ENCODE peak calls at places on chromosomes 5 and 9, in seven cellular contexts. U is pancreas, Q is lung, I is IMR-90, Y is PC-3, V is psoas muscle, A is K562. K is an unnamed sample. For H3K4me1, the result is how much of the 10 kb centered on the place peaks cover.

GRCh38 chr5:45399041-45399440 is 297.1 kb downstream of the HCN1 start:
- DNase-seq in U (no peak), Q (no peak), I (no peak), Y (no peak), V (peak), A (no peak), K (no peak)

GRCh38 chr5:174693697-174694400 is 30.5 kb upstream of the MSX2 start:
- DNase-seq in U (peak), Q (peak), I (no peak), Y (peak), V (no peak), A (no peak), K (no peak)

GRCh38 chr5:95631991-95632675 is 12.2 kb downstream of the GPR150 start:
- DNase-seq in U (no peak), Q (peak), I (peak), Y (peak), V (no peak), A (peak), K (peak)

GRCh38 chr9:24614070-24614469 is 68.4 kb upstream of the IZUMO3 start:
- DNase-seq in U (no peak), Q (no peak), I (no peak), Y (peak), V (no peak), A (no peak), K (no peak)

GRCh38 chr5:117652001-117652639 is 1077.5 kb upstream of the SEMA6A start:
- DNase-seq in U (no peak), Q (no peak), I (peak), Y (no peak), V (no peak), A (no peak), K (no peak)

GRCh38 chr9:17734674-17735073 is 155.8 kb downstream of the SH3GL2 start:
- DNase-seq in U (no peak), Q (no peak), I (no peak), Y (peak), V (no peak), A (no peak), K (no peak)

GRCh38 chr9:121883281-121884056 is 209.6 kb downstream of the TTLL11 start:
- DNase-seq in U (no peak), Q (no peak), I (peak), Y (no peak), V (no peak), A (no peak), K (no peak)

GRCh38 chr5:61313960-61314681 is 17.9 kb upstream of the ZSWIM6 start:
- DNase-seq in U (no peak), Q (no peak), I (peak), Y (peak), V (no peak), A (no peak), K (peak)

GRCh38 chr9:107542401-107542800 is 52.8 kb upstream of the KLF4 start:
- DNase-seq in U (no peak), Q (no peak), I (no peak), Y (no peak), V (no peak), A (no peak), K (no peak)

GRCh38 chr5:90096415-90097081 is 313.0 kb downstream of the CETN3 start:
- DNase-seq in U (no peak), Q (no peak), I (peak), Y (peak), V (no peak), A (peak), K (peak)

GRCh38 chr9:103037508-103038477 is 42.7 kb downstream of the CYLC2 start:
- DNase-seq in U (no peak), Q (no peak), I (no peak), Y (peak), V (peak), A (no peak), K (no peak)

GRCh38 chr9:108290839-108291585 is 564.8 kb downstream of the ACTL7B start:
- DNase-seq in U (no peak), Q (no peak), I (no peak), Y (no peak), V (no peak), A (no peak), K (peak)

GRCh38 chr9:91207889-91208651 is 153.6 kb downstream of the AUH start:
- DNase-seq in U (no peak), Q (no peak), I (peak), Y (no peak), V (no peak), A (no peak), K (no peak)

GRCh38 chr5:142023836-142024235 is 11.0 kb upstream of the GNPDA1 start:
- DNase-seq in U (no peak), Q (no peak), I (no peak), Y (no peak), V (no peak), A (no peak), K (no peak)

GRCh38 chr5:168198359-168198758 is 93.1 kb upstream of the WWC1 start:
- DNase-seq in U (no peak), Q (no peak), I (no peak), Y (no peak), V (no peak), A (no peak), K (no peak)

GRCh38 chr9:129902735-129903134 is 67.5 kb downstream of the USP20 start:
- DNase-seq in U (no peak), Q (no peak), I (no peak), Y (no peak), V (no peak), A (no peak), K (no peak)

GRCh38 chr5:27316283-27316675 is 277.9 kb upstream of the CDH9 start:
- DNase-seq in U (no peak), Q (no peak), I (peak), Y (peak), V (no peak), A (no peak), K (peak)

GRCh38 chr5:43702815-43703214 is 99.8 kb downstream of the NNT start:
- DNase-seq in U (no peak), Q (no peak), I (peak), Y (no peak), V (no peak), A (no peak), K (no peak)

GRCh38 chr5:154049685-154050084 is 10.9 kb downstream of the MFAP3 start:
- DNase-seq in U (no peak), Q (no peak), I (no peak), Y (no peak), V (no peak), A (no peak), K (no peak)

DNA sequence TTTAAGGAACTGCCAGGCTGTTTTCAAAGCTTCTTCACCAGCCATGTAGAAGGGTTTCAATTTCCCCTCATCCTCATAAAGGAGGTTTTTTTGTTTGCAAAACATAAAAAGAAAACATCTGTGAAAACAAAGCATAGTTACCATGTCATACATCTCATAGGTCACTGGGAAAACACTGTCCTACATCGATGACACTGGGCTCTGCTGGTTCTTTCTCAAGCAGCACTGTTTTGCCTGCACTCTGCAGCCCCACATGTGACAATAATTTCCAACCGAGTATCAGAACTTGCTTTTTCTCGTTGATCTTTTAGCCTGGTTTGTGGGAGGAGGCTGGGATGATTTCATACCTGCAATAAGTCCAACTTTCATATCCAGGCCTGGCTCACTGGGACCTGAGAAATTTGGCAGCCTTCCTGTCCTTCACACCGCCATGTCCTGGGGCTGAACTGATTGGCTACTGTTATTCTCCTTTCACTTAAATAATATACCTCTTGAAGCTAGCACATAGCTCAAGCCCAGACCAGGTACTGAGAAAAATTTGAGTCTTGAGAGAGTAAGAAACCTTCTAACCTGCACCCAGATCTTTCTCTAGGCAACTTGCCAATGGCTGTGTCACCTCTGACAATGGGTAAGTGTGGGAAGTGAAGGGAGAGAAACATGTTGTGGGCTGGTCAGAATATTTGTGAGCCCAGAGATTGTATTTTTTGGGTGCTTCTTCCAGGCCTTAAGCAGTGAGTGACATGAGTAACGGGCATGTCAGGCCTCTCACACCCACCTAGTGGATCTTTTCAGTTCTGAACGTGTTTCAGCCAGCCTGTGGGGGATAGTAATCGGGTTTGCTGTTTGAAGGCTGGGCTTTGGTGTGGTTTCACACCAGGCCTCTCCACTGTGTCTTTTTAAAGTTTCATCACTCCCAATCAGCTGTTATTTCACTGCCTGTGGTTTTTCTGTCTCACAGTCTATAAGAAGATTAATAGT is 502.8 kb downstream of the NTRK2 start:
- DNase-seq in U (no peak), Q (no peak), I (no peak), Y (no peak), V (no peak), A (no peak), K (peak)
- H3K27ac ChIP-seq in U (no peak), Q (no peak), I (no peak), Y (no peak), V (no peak), A (no peak), K (no peak)

DNA sequence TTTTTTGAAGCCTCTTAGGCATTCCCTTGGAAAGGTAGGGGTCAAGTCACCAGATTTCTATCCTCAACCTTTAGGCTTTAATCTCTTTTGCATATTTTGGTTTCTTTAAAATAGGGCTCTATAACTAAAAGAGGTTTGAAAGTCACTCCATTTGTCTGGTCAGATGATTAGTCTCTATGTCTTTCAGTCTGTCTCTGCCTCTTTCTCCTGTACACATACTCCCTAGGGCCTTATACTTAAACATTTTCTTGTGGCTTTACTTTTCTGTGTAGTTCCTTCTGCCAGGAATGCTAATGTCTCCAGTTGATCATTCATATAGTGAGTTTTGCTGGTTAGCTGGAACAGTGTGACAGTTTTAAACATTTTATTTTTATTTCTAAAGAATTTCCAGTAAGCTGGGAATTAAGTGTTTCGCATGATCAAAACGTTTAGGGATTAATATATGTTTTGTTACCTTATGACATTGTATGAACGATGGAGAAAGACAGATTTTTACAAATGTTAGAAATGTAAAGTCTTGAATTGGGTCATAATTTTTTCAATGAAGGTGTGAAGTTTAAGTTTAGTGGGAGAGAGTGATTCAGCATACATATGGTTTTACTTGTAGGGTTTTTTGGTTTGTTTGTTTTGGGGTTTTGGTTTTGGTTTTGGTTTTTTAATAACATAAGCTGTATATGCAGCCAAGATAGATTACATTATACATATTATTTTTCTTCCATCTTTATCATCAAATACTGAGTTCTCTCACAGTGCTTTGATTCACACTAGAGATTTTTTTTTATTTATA is 90.6 kb downstream of the ZCCHC7 start:
- DNase-seq in U (no peak), Q (no peak), I (peak), Y (no peak), V (no peak), A (no peak), K (no peak)
- H3K4me1 ChIP-seq in U (under half), Q (under half), I (under half), Y (under half), V (under half), A (under half), K (under half)

GRCh38 chr9:82466616-82467251 is 478.2 kb downstream of the SPATA31D1 start:
- DNase-seq in U (no peak), Q (no peak), I (peak), Y (peak), V (no peak), A (no peak), K (no peak)
- TF ChIP-seq CTCF in U (no peak), Q (no peak), I (peak), Y (peak), V (peak), A (no peak), K (peak)

GRCh38 chr9:127022913-127023665 is 99.3 kb downstream of the ANGPTL2 start:
- DNase-seq in U (no peak), Q (no peak), I (no peak), Y (no peak), V (peak), A (no peak), K (no peak)
- H3K27ac ChIP-seq in U (no peak), Q (peak), I (no peak), Y (peak), V (peak), A (no peak), K (no peak)

GRCh38 chr5:6472792-6473191 is 24.1 kb downstream of the UBE2QL1 start:
- DNase-seq in U (no peak), Q (no peak), I (no peak), Y (peak), V (no peak), A (no peak), K (no peak)
- H3K4me1 ChIP-seq in U (under half), Q (under half), I (under half), Y (under half), V (under half), A (under half), K (under half)

GRCh38 chr9:70874451-70874850 is 247.0 kb downstream of the TRPM3 start:
- DNase-seq in U (no peak), Q (no peak), I (no peak), Y (no peak), V (no peak), A (no peak), K (no peak)
- TF ChIP-seq CTCF in U (no peak), Q (no peak), I (no peak), Y (no peak), V (no peak), A (no peak), K (no peak)

GRCh38 chr9:75455444-75455921 is 367.2 kb downstream of the OSTF1 start:
- DNase-seq in U (no peak), Q (peak), I (peak), Y (no peak), V (no peak), A (no peak), K (no peak)

GRCh38 chr9:75454891-75455290 is 366.6 kb downstream of the OSTF1 start:
- DNase-seq in U (no peak), Q (no peak), I (no peak), Y (no peak), V (no peak), A (no peak), K (no peak)

GRCh38 chr9:75461188-75461587 is 372.9 kb downstream of the OSTF1 start:
- DNase-seq in U (no peak), Q (no peak), I (no peak), Y (no peak), V (no peak), A (no peak), K (no peak)

GRCh38 chr9:75454043-75454442 is 365.7 kb downstream of the OSTF1 start:
- DNase-seq in U (no peak), Q (no peak), I (no peak), Y (no peak), V (no peak), A (no peak), K (no peak)

DNA sequence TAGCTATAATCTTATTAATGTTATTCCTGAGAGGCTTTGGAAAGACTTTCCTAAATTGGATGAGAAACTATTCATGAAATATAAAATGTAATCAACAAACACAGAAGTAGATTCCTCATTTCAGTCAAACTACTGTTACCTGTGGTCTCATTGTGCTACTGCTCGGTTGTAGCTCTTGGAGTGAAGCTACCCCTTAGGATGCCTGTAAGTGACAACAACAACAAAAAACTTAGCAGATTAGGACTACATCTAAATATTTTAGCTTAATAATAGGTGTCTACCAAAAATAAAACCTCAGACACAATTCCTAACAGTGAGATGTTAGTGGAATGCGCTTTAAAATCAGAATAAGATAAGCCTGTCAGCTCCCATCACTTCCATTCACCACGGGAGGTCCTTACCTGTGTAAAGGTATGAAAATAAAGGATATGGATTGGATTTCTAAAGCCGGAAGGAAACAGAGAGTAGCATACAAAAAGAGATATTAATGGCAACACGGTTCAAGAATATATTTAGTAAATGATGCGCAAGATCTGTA is 369.2 kb downstream of the OSTF1 start:
- DNase-seq in U (no peak), Q (no peak), I (no peak), Y (no peak), V (no peak), A (no peak), K (no peak)
- H3K27ac ChIP-seq in U (no peak), Q (no peak), I (no peak), Y (no peak), V (no peak), A (no peak), K (no peak)